ENCODE peak calls at places on chromosomes 12 and 14, in seven cellular contexts. X, H, K, N, U, L and S are unnamed samples.

GRCh38 chr14:23058654-23059504 is 1.6 kb upstream of the CDH24 start:
- DNase-seq in K (peak; percentile 21), H (no peak), L (no peak), U (no peak), X (no peak), N (no peak), S (no peak)

GRCh38 chr12:113950873-113951272 is 15.3 kb downstream of the RBM19 start:
- DNase-seq in N (no peak), H (no peak), L (no peak), X (no peak), U (no peak), K (no peak), S (no peak)

GRCh38 chr14:102043251-102044025 is 43.4 kb downstream of the HSP90AA1 start:
- DNase-seq in U (no peak), K (no peak), L (no peak), N (no peak), X (no peak), H (no peak), S (no peak)

GRCh38 chr14:22487941-22488340 is 101.1 kb downstream of the DAD1 start:
- DNase-seq in X (no peak), U (no peak), H (no peak), K (no peak), L (no peak), N (no peak), S (no peak)

GRCh38 chr12:3033538-3033865 is 43.7 kb upstream of the TSPAN9 start:
- DNase-seq in N (no peak), L (no peak), X (no peak), H (no peak), K (no peak), U (no peak), S (no peak)

GRCh38 chr12:6608592-6609311 is 1.6 kb upstream of the CHD4 start:
- DNase-seq in U (no peak), N (no peak), X (peak; percentile 81), H (peak; percentile 24), K (no peak), L (peak; percentile 37), S (peak; percentile 83)

GRCh38 chr12:63206494-63206893 is 55.5 kb upstream of the AVPR1A start:
- DNase-seq in N (no peak), X (no peak), H (no peak), U (no peak), L (no peak), K (no peak), S (no peak)

GRCh38 chr12:55074771-55075170 is 51.4 kb upstream of the OR9K2 start:
- DNase-seq in X (no peak), U (no peak), K (no peak), H (no peak), L (no peak), N (no peak), S (no peak)

GRCh38 chr12:98701166-98701565 is 56.1 kb downstream of the APAF1 start:
- DNase-seq in N (no peak), K (no peak), H (no peak), U (no peak), L (no peak), X (no peak), S (no peak)

GRCh38 chr12:94615284-94616216 is 34.8 kb downstream of the TMCC3 start:
- DNase-seq in K (peak; percentile 54), H (no peak), L (peak; percentile 44), U (no peak), X (no peak), N (no peak), S (no peak)

GRCh38 chr12:39646963-39647362 is 27.4 kb upstream of the ABCD2 start:
- DNase-seq in L (no peak), U (no peak), N (no peak), H (no peak), K (no peak), X (no peak), S (no peak)

GRCh38 chr14:103073367-103073875 is 10.6 kb upstream of the LBHD2 start:
- DNase-seq in L (no peak), H (no peak), N (no peak), X (peak; percentile 66), U (peak; percentile 87), K (no peak), S (peak; percentile 69)

GRCh38 chr14:77043177-77043983 is 14.9 kb upstream of the IRF2BPL start:
- DNase-seq in U (no peak), H (peak; percentile 58), L (peak; percentile 98), N (peak; percentile 56), K (peak; percentile 86), X (peak; percentile 89), S (peak; percentile 83)

GRCh38 chr14:76500011-76500410 is 124.1 kb downstream of the ESRRB start:
- DNase-seq in K (peak; percentile 84), U (no peak), X (peak; percentile 41), H (no peak), L (peak; percentile 3), N (no peak), S (peak; percentile 57)

GRCh38 chr14:34710006-34710405 is 4.4 kb downstream of the CFL2 start:
- DNase-seq in K (no peak), N (no peak), U (no peak), H (no peak), X (no peak), L (peak; percentile 19), S (no peak)